ENCODE peak calls at places on chromosomes 11 and 22, in seven cellular contexts. R, O, Z, S, P, T and E are unnamed samples. For H3K4me1, the result is how much of the 10 kb centered on the place peaks cover.

GRCh38 chr11:27350503-27350902 is 12.5 kb downstream of the CCDC34 start:
- DNase-seq in S (no peak), T (peak), P (no peak), Z (no peak), O (no peak), R (no peak), E (no peak)

GRCh38 chr11:86068138-86068861 is 584 bp downstream of the PICALM start:
- DNase-seq in S (peak), T (no peak), P (peak), Z (peak), R (no peak), O (peak), E (peak)

GRCh38 chr22:45878051-45878764 is 98.8 kb downstream of the WNT7B start:
- DNase-seq in S (no peak), R (no peak), Z (peak), T (no peak), P (no peak), O (no peak), E (peak)

GRCh38 chr11:3123316-3123715 is 41.8 kb downstream of the OSBPL5 start:
- DNase-seq in Z (no peak), O (no peak), T (peak), R (no peak), S (peak), P (peak), E (peak)

GRCh38 chr11:125082040-125082439 is 18.9 kb downstream of the SLC37A2 start:
- DNase-seq in O (no peak), R (no peak), P (no peak), T (no peak), Z (no peak), S (no peak), E (no peak)

GRCh38 chr11:31499576-31500178 is 9.7 kb downstream of the IMMP1L start:
- DNase-seq in T (peak), R (no peak), S (no peak), O (no peak), Z (no peak), P (no peak), E (no peak)

GRCh38 chr11:107576497-107577086 is 11.1 kb upstream of the ALKBH8 start:
- DNase-seq in S (peak), P (peak), Z (peak), T (peak), O (no peak), R (no peak), E (peak)

GRCh38 chr11:35169754-35170153 is 30.8 kb downstream of the CD44 start:
- DNase-seq in R (no peak), O (no peak), T (no peak), P (no peak), S (no peak), Z (no peak), E (no peak)

GRCh38 chr11:48013269-48013901 is 33.0 kb downstream of the PTPRJ start:
- DNase-seq in S (no peak), O (peak), P (no peak), Z (no peak), T (no peak), R (no peak), E (peak)

GRCh38 chr22:28424427-28425080 is 255.1 kb downstream of the TTC28 start:
- DNase-seq in S (no peak), P (no peak), T (peak), R (no peak), O (peak), Z (no peak), E (no peak)

GRCh38 chr11:87528752-87529151 is 491.0 kb downstream of the TMEM135 start:
- DNase-seq in S (no peak), T (no peak), O (no peak), R (no peak), Z (no peak), P (no peak), E (no peak)

GRCh38 chr11:119795231-119795630 is 66.2 kb upstream of the NECTIN1 start:
- DNase-seq in O (peak), S (peak), T (peak), P (no peak), Z (no peak), R (peak), E (no peak)

GRCh38 chr11:129346916-129347315 is 28.7 kb upstream of the BARX2 start:
- DNase-seq in T (no peak), R (no peak), O (no peak), Z (no peak), S (no peak), P (no peak), E (no peak)

GRCh38 chr22:44158766-44159165 is 22.0 kb upstream of the PARVG start:
- DNase-seq in P (no peak), S (no peak), Z (no peak), R (no peak), T (no peak), O (no peak), E (no peak)

GRCh38 chr11:44033856-44034255 is 13.9 kb upstream of the ACCSL start:
- DNase-seq in P (no peak), Z (no peak), R (no peak), O (no peak), T (no peak), S (no peak), E (no peak)

GRCh38 chr11:25423436-25424184 is 908.3 kb upstream of the ANO3 start:
- DNase-seq in P (no peak), O (no peak), Z (no peak), S (no peak), R (no peak), T (peak), E (no peak)

GRCh38 chr22:30717331-30717921 is 22.8 kb downstream of the OSBP2 start:
- DNase-seq in O (peak), P (no peak), S (no peak), R (no peak), Z (no peak), T (peak), E (no peak)

GRCh38 chr11:59263225-59263894 is 50.6 kb upstream of the MPEG1 start:
- DNase-seq in P (no peak), T (no peak), R (no peak), O (no peak), Z (peak), S (no peak), E (peak)

GRCh38 chr22:29615705-29616104 is 12.3 kb downstream of the NF2 start:
- DNase-seq in O (no peak), Z (no peak), S (no peak), T (no peak), P (no peak), R (no peak), E (no peak)

GRCh38 chr11:119190531-119190930 is 5.3 kb downstream of the NHERF4 start:
- DNase-seq in S (no peak), Z (no peak), R (no peak), T (no peak), P (no peak), O (no peak), E (no peak)

GRCh38 chr11:75793966-75794365 is 21.0 kb upstream of the UVRAG start:
- DNase-seq in P (no peak), T (no peak), S (no peak), R (no peak), O (no peak), Z (no peak), E (no peak)

GRCh38 chr22:33920927-33921575 is 775 bp upstream of the LARGE1 start:
- DNase-seq in P (peak), T (peak), R (peak), Z (peak), S (peak), O (peak), E (peak)

GRCh38 chr11:103794262-103794661 is 242.2 kb upstream of the DDI1 start:
- DNase-seq in O (no peak), R (no peak), T (peak), Z (no peak), S (no peak), P (no peak), E (no peak)

GRCh38 chr22:26674211-26675190 is 17.1 kb downstream of the MIAT start:
- DNase-seq in P (no peak), Z (no peak), T (no peak), R (no peak), S (no peak), O (no peak), E (peak)

GRCh38 chr11:88175004-88175706 is at the start of gene RAB38:
- DNase-seq in R (no peak), S (no peak), P (peak), Z (peak), O (peak), T (peak), E (peak)

GRCh38 chr11:1861435-1862411 is 8.8 kb downstream of the LSP1 start:
- DNase-seq in P (no peak), O (no peak), R (no peak), T (no peak), S (no peak), Z (no peak), E (no peak)
- H3K4me3 ChIP-seq in P (no peak), O (no peak), R (no peak), T (no peak), S (no peak), Z (no peak), E (no peak)

DNA sequence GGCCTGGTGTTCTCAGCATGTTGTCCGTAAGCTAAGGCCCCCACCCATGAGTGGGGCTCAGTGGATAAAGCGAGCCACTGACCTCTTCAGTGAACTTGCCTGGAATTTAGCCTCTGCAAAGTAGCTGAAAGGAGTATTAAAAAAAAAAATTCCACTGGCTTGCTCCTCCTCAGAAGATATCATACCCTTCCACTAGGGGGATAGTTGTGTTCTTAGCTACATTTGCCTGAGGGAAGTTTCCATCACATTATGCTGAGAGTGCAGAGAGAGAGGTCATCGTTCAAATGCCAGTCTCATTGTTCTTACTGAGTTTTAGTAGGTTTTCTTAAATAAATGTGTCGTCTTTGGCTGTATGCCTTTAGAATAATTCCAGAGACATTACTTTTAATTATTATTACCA is 879.7 kb downstream of the JRKL start:
- DNase-seq in S (no peak), O (peak), T (no peak), P (no peak), Z (peak), R (no peak), E (no peak)
- TF ChIP-seq CTCF in S (no peak), O (no peak), T (no peak), P (no peak), Z (peak), R (no peak), E (no peak)

GRCh38 chr22:19984851-19985811 is 31.5 kb downstream of the ARVCF start:
- DNase-seq in T (no peak), R (no peak), O (no peak), P (no peak), S (no peak), Z (no peak), E (no peak)

GRCh38 chr22:19986011-19986409 is 30.6 kb downstream of the ARVCF start:
- DNase-seq in S (no peak), O (no peak), R (no peak), T (no peak), Z (no peak), P (no peak), E (no peak)

GRCh38 chr22:19987394-19988306 is 29.0 kb downstream of the ARVCF start:
- DNase-seq in T (no peak), Z (no peak), S (no peak), P (no peak), R (no peak), O (no peak), E (peak)

GRCh38 chr22:19988331-19988808 is 28.3 kb downstream of the ARVCF start:
- DNase-seq in O (no peak), S (no peak), Z (no peak), R (no peak), T (no peak), P (no peak), E (no peak)

GRCh38 chr22:19986410-19987341 is 29.9 kb downstream of the ARVCF start:
- DNase-seq in Z (peak), R (no peak), T (peak), P (peak), O (peak), S (peak), E (peak)
- H3K4me1 ChIP-seq in Z (under half), R (under half), T (under half), P (half or more), O (under half), S (under half), E (under half)

DNA sequence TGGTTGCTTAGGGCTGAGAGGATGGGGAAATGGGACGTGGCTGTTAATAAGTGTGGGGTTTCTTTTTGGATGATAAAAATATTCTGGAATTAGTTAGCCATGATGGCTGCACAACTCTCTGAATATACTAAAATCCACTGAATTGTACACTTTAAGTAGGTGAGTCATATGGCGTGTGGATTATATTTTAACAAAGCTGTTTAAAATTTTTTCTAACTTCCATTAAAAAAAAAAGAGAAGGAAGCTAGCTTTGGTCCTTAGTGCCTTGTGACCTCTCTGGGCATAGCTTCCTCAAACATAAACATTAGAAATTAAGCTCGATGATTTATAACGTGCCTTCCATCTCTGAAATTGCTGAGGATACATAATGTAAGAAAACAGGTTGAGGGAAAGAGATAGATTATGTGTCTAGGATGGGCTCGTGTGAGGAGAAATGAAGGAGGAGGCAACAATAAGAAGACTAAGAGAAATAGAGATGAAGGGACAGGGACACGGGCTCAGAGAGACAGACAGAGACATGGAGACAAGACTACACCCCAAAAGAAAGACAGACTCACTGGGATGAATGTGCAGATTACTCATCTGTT is 20.0 kb downstream of the IRAG1 start:
- DNase-seq in P (no peak), R (no peak), O (no peak), Z (no peak), S (no peak), T (no peak), E (no peak)
- H3K4me3 ChIP-seq in P (no peak), R (no peak), O (no peak), Z (no peak), S (no peak), T (no peak), E (no peak)

GRCh38 chr22:22684605-22685561 is 40.5 kb downstream of the GGTLC2 start:
- DNase-seq in Z (no peak), P (no peak), S (no peak), R (no peak), T (peak), O (peak), E (peak)
- TF ChIP-seq CTCF in Z (peak), P (peak), S (no peak), R (peak), T (peak), O (peak), E (peak)

DNA sequence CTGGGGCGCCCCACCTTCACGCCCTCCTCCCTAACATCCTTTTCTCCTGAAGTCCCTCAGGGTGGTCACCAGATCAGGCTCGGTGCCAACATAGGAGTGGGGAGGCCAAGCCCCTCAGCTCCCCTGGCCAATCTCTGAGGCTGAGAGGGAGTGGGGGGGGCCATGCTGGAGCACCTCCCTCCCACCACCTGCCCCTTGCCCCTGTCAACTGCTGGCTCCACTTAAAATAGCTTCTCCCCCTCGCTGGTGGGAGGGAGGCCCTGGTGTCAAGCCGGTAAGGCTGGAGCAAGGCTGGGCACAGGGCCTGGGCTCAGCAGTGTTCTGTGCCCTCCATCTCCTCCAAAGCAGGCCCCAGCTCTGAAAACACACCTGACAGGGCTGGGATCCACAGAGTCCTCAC is 4.9 kb downstream of the PLXNB2 start:
- DNase-seq in S (no peak), P (peak), T (no peak), O (no peak), Z (peak), R (no peak), E (no peak)
- H3K4me1 ChIP-seq in S (under half), P (half or more), T (under half), O (half or more), Z (half or more), R (half or more), E (half or more)

GRCh38 chr11:19441288-19441687 is 200.5 kb upstream of the E2F8 start:
- DNase-seq in Z (no peak), R (no peak), O (no peak), T (no peak), S (no peak), P (no peak), E (no peak)
- H3K4me3 ChIP-seq in Z (no peak), R (no peak), O (no peak), T (no peak), S (no peak), P (no peak), E (no peak)

GRCh38 chr11:127017482-127017881 is 16.9 kb upstream of the KIRREL3 start:
- DNase-seq in Z (peak), P (no peak), O (peak), T (peak), R (no peak), S (no peak), E (no peak)
- TF ChIP-seq CTCF in Z (peak), P (no peak), O (peak), T (peak), R (peak), S (no peak), E (no peak)

DNA sequence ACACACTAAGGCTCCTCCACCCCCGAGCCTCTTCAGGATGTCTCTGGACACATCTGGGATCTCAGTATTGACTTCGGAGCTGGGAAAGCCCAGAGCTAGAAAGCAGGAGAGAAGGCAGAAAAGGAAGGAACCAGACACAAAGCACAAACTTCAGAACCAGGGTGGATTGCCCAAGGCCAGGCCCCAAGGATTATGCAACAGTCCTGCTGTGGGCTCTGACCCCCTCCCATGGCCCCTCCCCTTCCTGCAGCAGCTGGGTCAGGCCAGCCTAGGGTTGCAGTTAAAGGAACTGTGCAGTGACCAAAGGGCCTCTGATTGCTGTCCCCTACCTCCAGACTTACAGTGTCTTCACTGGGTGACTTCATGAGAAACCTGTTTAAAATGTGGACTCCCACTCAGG is 5.3 kb downstream of the KCNE3 start:
- DNase-seq in R (no peak), Z (no peak), O (no peak), S (peak), P (peak), T (peak), E (peak)
- H3K4me1 ChIP-seq in R (under half), Z (under half), O (under half), S (under half), P (under half), T (under half), E (under half)

DNA sequence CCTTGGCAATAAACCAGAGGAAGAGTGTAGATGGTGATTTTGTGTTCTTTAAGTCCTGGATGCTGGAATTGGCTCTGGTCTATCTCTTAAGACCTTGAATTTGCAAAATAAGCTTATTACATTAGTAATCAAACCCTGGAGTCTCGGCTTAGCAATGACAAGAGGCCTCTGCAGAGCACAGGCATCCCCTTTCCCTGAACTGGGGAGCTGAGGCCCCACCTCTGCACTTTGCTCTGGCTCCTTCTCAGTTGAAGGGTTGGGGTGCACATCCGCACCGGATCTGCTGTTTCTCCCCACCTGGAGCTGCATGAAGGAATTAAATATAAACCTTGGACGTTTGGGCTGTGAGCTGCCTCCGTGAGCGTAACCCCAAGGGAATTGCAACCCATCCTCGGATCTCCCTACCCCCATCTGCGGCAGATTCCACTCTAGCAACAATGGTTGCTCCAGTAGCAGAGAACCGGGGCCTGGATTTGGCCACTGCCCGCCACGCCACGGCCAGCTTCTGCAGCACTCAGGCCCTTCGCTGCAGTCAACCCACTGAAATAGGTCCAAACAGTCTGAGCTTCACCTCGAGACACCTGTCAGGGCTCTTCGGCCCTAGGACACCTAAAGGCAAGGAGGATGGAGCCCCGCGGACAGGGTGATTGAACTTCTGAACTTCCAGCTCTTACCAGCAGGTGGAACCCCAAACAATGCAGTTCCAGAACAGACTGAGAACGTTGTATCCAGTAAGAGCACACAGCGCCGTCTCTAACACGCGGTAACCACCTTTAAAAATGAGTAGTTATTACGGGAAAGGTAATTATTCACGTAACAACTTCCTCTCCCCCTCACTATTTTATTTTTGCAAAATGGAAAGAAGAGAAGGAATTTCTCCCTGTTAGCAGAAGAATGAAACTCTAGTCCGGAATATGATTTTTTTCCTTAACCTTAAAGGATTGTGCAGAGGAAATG is 54.8 kb upstream of the CAPRIN1 start:
- DNase-seq in O (peak), T (peak), S (peak), P (peak), Z (peak), R (peak), E (peak)
- H3K4me3 ChIP-seq in O (peak), T (no peak), S (no peak), P (no peak), Z (no peak), R (peak), E (no peak)